ENCODE peak calls at places on chromosomes 1 and 21, in eight cellular contexts. F is ascending aorta, M is stomach, L is upper lobe of right lung, G is upper lobe of left lung, C is MM.1S, T is breast epithelium, Y is left lung. V is an unnamed sample. For H3K4me1, the result is how much of the 10 kb centered on the place peaks cover.

GRCh38 chr1:53332833-53333232 is 5.0 kb upstream of the LRP8 start:
- DNase-seq in Y (no peak), F (no peak), C (no peak), G (no peak), M (peak), L (peak), T (peak), V (no peak)

GRCh38 chr1:10514490-10515235 is 39.9 kb downstream of the PEX14 start:
- DNase-seq in L (no peak), C (no peak), T (no peak), F (no peak), Y (no peak), G (no peak), M (no peak), V (no peak)

GRCh38 chr1:181936768-181937581 is 124.5 kb downstream of the ZNF648 start:
- DNase-seq in L (peak), T (no peak), F (no peak), Y (no peak), C (peak), G (no peak), M (peak), V (peak)

GRCh38 chr1:80221319-80221718 is 1214.8 kb upstream of the ADGRL4 start:
- DNase-seq in M (no peak), G (no peak), L (no peak), C (no peak), F (no peak), T (no peak), Y (no peak), V (no peak)

GRCh38 chr1:178134061-178134460 is 40.2 kb downstream of the RASAL2 start:
- DNase-seq in G (no peak), Y (no peak), L (no peak), T (no peak), C (no peak), M (no peak), F (no peak), V (no peak)

GRCh38 chr21:42056996-42057689 is 14.0 kb upstream of the UMODL1 start:
- DNase-seq in M (peak), Y (peak), F (no peak), C (no peak), L (peak), T (peak), G (peak), V (peak)

GRCh38 chr1:110047463-110047862 is 13.0 kb downstream of the STRIP1 start:
- DNase-seq in M (no peak), Y (no peak), F (no peak), G (no peak), T (no peak), L (no peak), C (no peak), V (no peak)

GRCh38 chr1:190578015-190578414 is 100.4 kb upstream of the BRINP3 start:
- DNase-seq in M (no peak), F (no peak), Y (no peak), T (no peak), G (no peak), C (no peak), L (no peak), V (no peak)

GRCh38 chr1:72557446-72558049 is 275.2 kb upstream of the NEGR1 start:
- DNase-seq in L (no peak), T (no peak), F (no peak), Y (no peak), M (no peak), G (no peak), C (no peak), V (no peak)

GRCh38 chr1:6474815-6475282 is 8.9 kb upstream of the TNFRSF25 start:
- DNase-seq in Y (no peak), G (peak), L (no peak), F (no peak), M (no peak), T (no peak), C (no peak), V (no peak)

GRCh38 chr1:94865369-94865768 is 45.2 kb downstream of the SLC44A3 start:
- DNase-seq in L (no peak), F (no peak), M (no peak), G (no peak), T (no peak), Y (no peak), C (no peak), V (no peak)

GRCh38 chr1:98672184-98672583 is 10.7 kb downstream of the SNX7 start:
- DNase-seq in L (no peak), G (no peak), Y (no peak), C (no peak), F (no peak), M (no peak), T (no peak), V (no peak)

GRCh38 chr21:45502006-45502345 is 40.3 kb downstream of the SLC19A1 start:
- DNase-seq in C (no peak), G (peak), F (no peak), T (no peak), Y (peak), L (peak), M (no peak), V (no peak)

GRCh38 chr1:177306981-177307380 is 136.2 kb downstream of the BRINP2 start:
- DNase-seq in L (no peak), T (no peak), G (no peak), Y (no peak), M (no peak), F (no peak), C (no peak), V (no peak)

GRCh38 chr1:18246543-18246942 is 138.9 kb downstream of the IGSF21 start:
- DNase-seq in F (no peak), L (no peak), M (no peak), G (no peak), T (no peak), Y (no peak), C (no peak), V (no peak)

GRCh38 chr1:43930168-43930948 is 3.2 kb upstream of the ARTN start:
- DNase-seq in C (peak), M (no peak), Y (no peak), T (no peak), G (peak), L (no peak), F (no peak), V (no peak)

GRCh38 chr1:17842686-17843085 is 87.6 kb downstream of the ACTL8 start:
- DNase-seq in L (peak), Y (no peak), M (no peak), T (no peak), F (no peak), C (no peak), G (no peak), V (no peak)

GRCh38 chr1:94092210-94092613 is 28.7 kb downstream of the ABCA4 start:
- DNase-seq in M (no peak), F (no peak), T (no peak), G (no peak), L (no peak), Y (no peak), C (no peak), V (no peak)

GRCh38 chr1:79797487-79797886 is 791.0 kb upstream of the ADGRL4 start:
- DNase-seq in L (no peak), F (no peak), C (no peak), T (no peak), Y (no peak), M (no peak), G (no peak), V (no peak)

GRCh38 chr1:59367269-59368006 is 70.5 kb downstream of the FGGY start:
- DNase-seq in C (no peak), T (no peak), Y (no peak), G (no peak), L (peak), M (peak), F (peak), V (peak)

GRCh38 chr1:93450331-93450730 is 2.4 kb downstream of the FNBP1L start:
- DNase-seq in F (no peak), C (no peak), L (no peak), T (no peak), Y (no peak), G (no peak), M (no peak), V (no peak)

GRCh38 chr1:208601569-208601968 is 357.4 kb upstream of the PLXNA2 start:
- DNase-seq in Y (no peak), M (no peak), C (no peak), L (no peak), G (no peak), T (no peak), F (no peak), V (no peak)

GRCh38 chr1:118978914-118979701 is 9.0 kb downstream of the TBX15 start:
- DNase-seq in M (no peak), F (no peak), L (no peak), G (no peak), T (no peak), C (no peak), Y (no peak), V (no peak)

GRCh38 chr1:192905049-192905448 is 96.2 kb downstream of the RGS2 start:
- DNase-seq in T (no peak), F (no peak), Y (no peak), L (no peak), M (no peak), C (no peak), G (no peak), V (no peak)

GRCh38 chr1:44464361-44464760 is 59.3 kb downstream of the RNF220 start:
- DNase-seq in M (no peak), G (no peak), C (no peak), Y (no peak), L (no peak), F (no peak), T (no peak), V (no peak)

GRCh38 chr1:148308832-148309458 is 156.9 kb upstream of the NBPF11 start:
- DNase-seq in L (no peak), G (peak), F (no peak), M (no peak), C (no peak), Y (no peak), T (no peak), V (no peak)

GRCh38 chr21:46598563-46599250 is 6.2 kb downstream of the S100B start:
- DNase-seq in Y (no peak), L (no peak), F (no peak), C (no peak), M (no peak), T (no peak), G (peak), V (no peak)

GRCh38 chr1:160121388-160121787 is 5.8 kb downstream of the ATP1A2 start:
- DNase-seq in C (no peak), T (no peak), G (no peak), Y (no peak), F (no peak), L (no peak), M (no peak), V (no peak)

GRCh38 chr1:153248480-153248879 is 11.0 kb upstream of the LORICRIN start:
- DNase-seq in C (no peak), G (no peak), F (no peak), Y (no peak), L (no peak), M (no peak), T (no peak), V (no peak)

GRCh38 chr21:42358937-42359336 is 7.4 kb downstream of the TFF1 start:
- DNase-seq in C (peak), M (no peak), L (no peak), F (no peak), G (no peak), Y (no peak), T (no peak), V (no peak)

GRCh38 chr1:196178083-196178635 is 430.1 kb downstream of the KCNT2 start:
- DNase-seq in F (no peak), T (no peak), C (no peak), M (no peak), Y (no peak), G (no peak), L (no peak), V (no peak)

GRCh38 chr1:42035205-42035829 is 116.6 kb upstream of the HIVEP3 start:
- DNase-seq in T (peak), C (peak), L (peak), M (peak), G (no peak), F (peak), Y (peak), V (peak)

DNA sequence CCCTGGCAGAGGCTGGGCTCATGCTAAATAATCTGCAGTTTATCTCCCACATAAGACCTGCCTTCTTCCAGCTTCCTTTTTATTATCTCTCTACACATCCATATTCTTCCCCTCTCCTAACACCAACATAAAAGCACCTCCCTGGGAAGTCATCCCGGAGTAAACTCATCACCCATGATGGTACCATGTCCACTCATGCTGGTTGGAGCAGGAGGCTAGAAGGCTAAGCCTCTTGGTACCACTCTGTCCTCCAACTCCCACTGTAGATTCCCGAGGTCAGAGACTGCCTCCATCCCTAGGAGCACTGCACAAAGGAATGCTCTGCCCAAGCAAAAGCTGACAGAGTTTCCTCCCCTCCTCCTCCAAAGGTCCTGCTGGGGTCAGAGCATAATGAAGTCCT is 4.2 kb downstream of the DENND2D start:
- DNase-seq in C (no peak), G (no peak), Y (no peak), T (no peak), M (no peak), L (no peak), F (no peak), V (no peak)
- H3K4me1 ChIP-seq in C (under half), G (half or more), Y (half or more), T (under half), M (half or more), L (half or more), F (under half), V (half or more)

GRCh38 chr1:231839999-231840398 is 213.4 kb downstream of the DISC1 start:
- DNase-seq in T (no peak), M (no peak), C (no peak), G (no peak), Y (no peak), L (no peak), F (no peak), V (no peak)

GRCh38 chr1:231841616-231842344 is 215.2 kb downstream of the DISC1 start:
- DNase-seq in G (no peak), L (no peak), C (no peak), F (no peak), Y (no peak), T (no peak), M (no peak), V (no peak)

GRCh38 chr1:231847612-231848390 is 221.2 kb downstream of the DISC1 start:
- DNase-seq in F (no peak), C (no peak), Y (no peak), G (no peak), M (no peak), T (no peak), L (no peak), V (no peak)

GRCh38 chr1:231850786-231851185 is 224.2 kb downstream of the DISC1 start:
- DNase-seq in C (no peak), Y (no peak), T (no peak), F (no peak), L (no peak), M (no peak), G (no peak), V (no peak)

GRCh38 chr1:231844986-231845502 is 218.5 kb downstream of the DISC1 start:
- DNase-seq in G (no peak), L (no peak), Y (no peak), T (no peak), M (no peak), C (no peak), F (no peak), V (no peak)
- TF ChIP-seq CTCF in G (no peak), L (peak), Y (no peak), T (no peak), M (no peak), C (no peak), F (no peak), V (no peak)

GRCh38 chr21:38409907-38410306 is 88.4 kb downstream of the ERG start:
- DNase-seq in C (no peak), Y (no peak), T (no peak), L (no peak), M (no peak), G (no peak), F (no peak), V (no peak)

GRCh38 chr21:38410451-38410850 is 87.8 kb downstream of the ERG start:
- DNase-seq in G (no peak), M (no peak), C (no peak), Y (no peak), L (no peak), T (no peak), F (no peak), V (no peak)

GRCh38 chr21:38416791-38417190 is 81.5 kb downstream of the ERG start:
- DNase-seq in L (no peak), F (no peak), M (no peak), C (no peak), G (no peak), T (no peak), Y (no peak), V (no peak)

GRCh38 chr21:38413958-38414506 is 84.2 kb downstream of the ERG start:
- DNase-seq in G (no peak), C (no peak), L (no peak), T (no peak), F (no peak), M (no peak), Y (no peak), V (no peak)
- H3K27ac ChIP-seq in G (no peak), C (no peak), L (no peak), T (no peak), F (no peak), M (no peak), Y (no peak), V (no peak)

GRCh38 chr1:91876751-91877573 is 9.0 kb downstream of the TGFBR3 start:
- DNase-seq in T (no peak), L (no peak), G (no peak), Y (no peak), F (no peak), M (no peak), C (no peak), V (no peak)
- H3K4me1 ChIP-seq in T (under half), L (under half), G (under half), Y (under half), F (under half), M (under half), C (under half), V (half or more)

GRCh38 chr1:227450489-227450888 is 112.9 kb upstream of the ZNF678 start:
- DNase-seq in G (no peak), C (no peak), Y (no peak), L (no peak), M (no peak), F (no peak), T (no peak), V (no peak)

GRCh38 chr1:227449727-227450420 is 113.5 kb upstream of the ZNF678 start:
- DNase-seq in G (no peak), Y (no peak), T (no peak), L (no peak), M (no peak), F (no peak), C (no peak), V (no peak)

GRCh38 chr1:227451062-227451461 is 112.3 kb upstream of the ZNF678 start:
- DNase-seq in C (no peak), L (no peak), Y (no peak), M (no peak), G (no peak), T (no peak), F (no peak), V (no peak)

GRCh38 chr1:227447531-227447990 is 115.8 kb upstream of the ZNF678 start:
- DNase-seq in Y (no peak), G (peak), F (no peak), C (no peak), L (peak), M (no peak), T (no peak), V (no peak)

DNA sequence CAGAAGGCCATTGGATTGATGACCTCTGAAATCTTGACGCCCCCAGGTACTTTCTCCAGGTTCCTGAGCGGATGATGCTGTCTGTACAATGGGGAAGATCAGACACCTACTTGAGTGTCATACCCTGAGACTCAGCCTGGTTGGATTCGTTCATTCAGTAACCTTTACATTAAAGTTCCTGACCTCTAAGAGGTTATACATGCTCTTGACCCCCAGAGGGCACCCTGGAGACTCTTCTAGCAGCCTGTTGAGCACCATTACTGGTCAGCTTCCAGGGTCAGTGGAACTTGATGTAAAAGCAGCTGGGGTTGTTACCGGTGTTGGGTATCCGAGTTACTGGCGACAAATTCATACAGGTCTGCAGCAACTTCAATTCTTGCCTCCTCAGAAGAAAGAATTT is 114.3 kb upstream of the ZNF678 start:
- DNase-seq in M (no peak), L (no peak), C (peak), T (no peak), F (no peak), Y (no peak), G (no peak), V (peak)
- TF ChIP-seq CTCF in M (no peak), L (peak), C (peak), T (peak), F (no peak), Y (peak), G (no peak), V (peak)

GRCh38 chr1:108590947-108591346 is 31.0 kb downstream of the EEIG2 start:
- DNase-seq in F (no peak), G (no peak), M (no peak), Y (no peak), C (no peak), L (no peak), T (no peak), V (no peak)
- H3K27ac ChIP-seq in F (peak), G (peak), M (peak), Y (peak), C (no peak), L (peak), T (peak), V (no peak)

GRCh38 chr1:155134858-155135415 is 715 bp upstream of the SLC50A1 start:
- DNase-seq in Y (peak), F (peak), M (peak), C (peak), L (peak), T (peak), G (peak), V (peak)

GRCh38 chr1:155136728-155137127 is 1.1 kb downstream of the SLC50A1 start:
- DNase-seq in Y (no peak), G (no peak), T (no peak), M (no peak), C (no peak), L (no peak), F (no peak), V (no peak)

GRCh38 chr1:155134322-155134721 is 1.3 kb upstream of the SLC50A1 start:
- DNase-seq in G (no peak), M (no peak), T (no peak), C (no peak), F (no peak), Y (no peak), L (no peak), V (peak)

GRCh38 chr1:155137129-155137528 is 1.5 kb downstream of the SLC50A1 start:
- DNase-seq in G (no peak), M (no peak), Y (no peak), C (no peak), F (no peak), T (no peak), L (no peak), V (no peak)

GRCh38 chr1:155135416-155136197 is at the start of gene SLC50A1:
- DNase-seq in L (peak), T (peak), Y (peak), M (peak), C (peak), F (peak), G (peak), V (peak)
- H3K4me1 ChIP-seq in L (under half), T (under half), Y (half or more), M (half or more), C (under half), F (under half), G (half or more), V (half or more)

GRCh38 chr1:5451671-5452070 is 540.6 kb downstream of the NPHP4 start:
- DNase-seq in G (no peak), F (no peak), Y (no peak), C (no peak), M (no peak), T (no peak), L (peak), V (no peak)
- TF ChIP-seq CTCF in G (no peak), F (no peak), Y (no peak), C (no peak), M (no peak), T (no peak), L (no peak), V (no peak)

V was measured in PC-9.